ENCODE peak calls at places on chromosomes 2 and 18, in five cellular contexts. I, M, K, T and X are unnamed samples.

GRCh38 chr2:43210467-43211303 is 15.7 kb downstream of the ZFP36L2 start:
- DNase-seq in I (no peak), M (no peak), K (no peak), T (no peak), X (no peak)

GRCh38 chr18:58884694-58885093 is 20.0 kb downstream of the ZNF532 start:
- DNase-seq in I (no peak), M (no peak), K (no peak), T (no peak), X (no peak)

GRCh38 chr2:143229952-143230351 is 100.7 kb downstream of the ARHGAP15 start:
- DNase-seq in I (no peak), M (no peak), K (no peak), T (no peak), X (no peak)

GRCh38 chr2:200040251-200040650 is 84.9 kb downstream of the MAIP1 start:
- DNase-seq in I (no peak), M (no peak), K (no peak), T (no peak), X (no peak)

GRCh38 chr2:227933891-227934290 is 62.5 kb downstream of the DAW1 start:
- DNase-seq in I (no peak), M (no peak), K (no peak), T (no peak), X (no peak)

GRCh38 chr18:8962192-8962772 is 140.2 kb upstream of the NDUFV2 start:
- DNase-seq in I (no peak), M (no peak), K (no peak), T (no peak), X (no peak)

GRCh38 chr2:240231838-240232244 is 91.4 kb upstream of the OTOS start:
- DNase-seq in I (no peak), M (no peak), K (no peak), T (no peak), X (no peak)

GRCh38 chr2:37802106-37802791 is 122.8 kb upstream of the RMDN2 start:
- DNase-seq in I (no peak), M (no peak), K (no peak), T (no peak), X (no peak)

GRCh38 chr2:188495990-188496431 is 204.3 kb downstream of the GULP1 start:
- DNase-seq in I (no peak), M (no peak), K (no peak), T (no peak), X (no peak)

GRCh38 chr2:8169443-8169842 is 512.4 kb upstream of the ID2 start:
- DNase-seq in I (no peak), M (no peak), K (no peak), T (no peak), X (no peak)

GRCh38 chr2:199833525-199833924 is 17.5 kb downstream of the FTCDNL1 start:
- DNase-seq in I (no peak), M (no peak), K (no peak), T (no peak), X (no peak)

GRCh38 chr18:54147439-54147838 is 77.0 kb downstream of the MBD2 start:
- DNase-seq in I (peak; percentile 15), M (no peak), K (no peak), T (no peak), X (no peak)

GRCh38 chr2:46913471-46914381 is 1.9 kb downstream of the MCFD2 start:
- DNase-seq in I (no peak), M (no peak), K (no peak), T (no peak), X (no peak)

GRCh38 chr2:226813148-226813701 is 13.6 kb upstream of the IRS1 start:
- DNase-seq in I (no peak), M (no peak), K (no peak), T (no peak), X (peak; percentile 67)

GRCh38 chr2:65265090-65266045 is 37.7 kb downstream of the ACTR2 start:
- DNase-seq in I (no peak), M (peak; percentile 12), K (peak; percentile 23), T (no peak), X (peak; percentile 66)

GRCh38 chr2:190261851-190262250 is 57.8 kb downstream of the HIBCH start:
- DNase-seq in I (no peak), M (no peak), K (no peak), T (no peak), X (no peak)

GRCh38 chr2:231674587-231675334 is 33.6 kb upstream of the PTMA start:
- DNase-seq in I (no peak), M (no peak), K (peak; percentile 85), T (no peak), X (peak; percentile 95)

GRCh38 chr2:132392211-132392610 is 24.4 kb upstream of the GPR39 start:
- DNase-seq in I (no peak), M (no peak), K (no peak), T (no peak), X (no peak)

GRCh38 chr2:213306320-213306942 is 22.2 kb downstream of the SPAG16 start:
- DNase-seq in I (no peak), M (no peak), K (no peak), T (no peak), X (no peak)

GRCh38 chr2:217756375-217757107 is 246.3 kb downstream of the TNS1 start:
- DNase-seq in I (peak; percentile 66), M (no peak), K (peak; percentile 12), T (peak; percentile 60), X (peak; percentile 86)

GRCh38 chr2:71466301-71467179 is 13.2 kb downstream of the DYSF start:
- DNase-seq in I (no peak), M (no peak), K (no peak), T (no peak), X (no peak)

GRCh38 chr2:57943271-57943670 is 103.3 kb upstream of the VRK2 start:
- DNase-seq in I (no peak), M (no peak), K (no peak), T (no peak), X (no peak)

GRCh38 chr2:220779918-220780317 is 792.2 kb downstream of the EPHA4 start:
- DNase-seq in I (no peak), M (no peak), K (no peak), T (no peak), X (no peak)

GRCh38 chr2:218981390-218982311 is 3.3 kb downstream of the FEV start:
- DNase-seq in I (no peak), M (no peak), K (no peak), T (no peak), X (peak; percentile 57)

GRCh38 chr2:14996306-14997014 is 363.9 kb downstream of the LRATD1 start:
- DNase-seq in I (no peak), M (no peak), K (no peak), T (no peak), X (no peak)

GRCh38 chr2:47029737-47030524 is 114.3 kb upstream of the MCFD2 start:
- DNase-seq in I (no peak), M (no peak), K (no peak), T (no peak), X (no peak)

GRCh38 chr2:109238580-109238979 is 109.6 kb downstream of the SH3RF3 start:
- DNase-seq in I (peak; percentile 49), M (no peak), K (peak; percentile 64), T (no peak), X (peak; percentile 65)

GRCh38 chr2:203871371-203871983 is 3.9 kb downstream of the CTLA4 start:
- DNase-seq in I (peak; percentile 41), M (no peak), K (no peak), T (no peak), X (no peak)

GRCh38 chr2:37920570-37920969 is 4.5 kb upstream of the RMDN2 start:
- DNase-seq in I (no peak), M (no peak), K (no peak), T (no peak), X (no peak)

GRCh38 chr2:119024568-119024967 is 82.6 kb downstream of the MARCO start:
- DNase-seq in I (no peak), M (no peak), K (no peak), T (no peak), X (no peak)

GRCh38 chr18:74990563-74991081 is 218.3 kb downstream of the PTGR3 start:
- DNase-seq in I (no peak), M (peak; percentile 29), K (no peak), T (no peak), X (no peak)

GRCh38 chr2:238724728-238725127 is 123.2 kb upstream of the TWIST2 start:
- DNase-seq in I (no peak), M (no peak), K (no peak), T (no peak), X (no peak)

GRCh38 chr2:24885221-24886113 is 34.6 kb downstream of the ADCY3 start:
- DNase-seq in I (no peak), M (no peak), K (peak; percentile 55), T (no peak), X (no peak)

GRCh38 chr2:146312899-146313298 is 1531.9 kb upstream of the ACVR2A start:
- DNase-seq in I (no peak), M (peak; percentile 18), K (no peak), T (no peak), X (no peak)

GRCh38 chr2:221444106-221444505 is 128.0 kb downstream of the EPHA4 start:
- DNase-seq in I (no peak), M (no peak), K (no peak), T (no peak), X (no peak)

GRCh38 chr2:161415041-161415440 is 1.1 kb upstream of the TBR1 start:
- DNase-seq in I (no peak), M (no peak), K (no peak), T (no peak), X (no peak)

GRCh38 chr2:224689539-224689938 is 26.6 kb downstream of the CCDC195 start:
- DNase-seq in I (no peak), M (no peak), K (no peak), T (no peak), X (no peak)

GRCh38 chr18:12820526-12820925 is 63.5 kb downstream of the PTPN2 start:
- DNase-seq in I (no peak), M (no peak), K (no peak), T (no peak), X (no peak)

GRCh38 chr2:66575625-66576371 is 140.9 kb downstream of the MEIS1 start:
- DNase-seq in I (no peak), M (no peak), K (no peak), T (no peak), X (no peak)

GRCh38 chr2:233929352-233929843 is 12.2 kb downstream of the TRPM8 start:
- DNase-seq in I (no peak), M (no peak), K (no peak), T (no peak), X (peak; percentile 27)